ENCODE peak calls at places on chromosomes 2 and 18, in five cellular contexts. C, Z, B, V and A are unnamed samples.
A peak's percentile ranks its signal among the peaks of the same experiment; 100 is the strongest.

GRCh38 chr2:15584767-15585469 is 6.8 kb upstream of the DDX1 start:
- DNase-seq in C (peak; percentile 2), Z (no peak), B (no peak), V (peak; percentile 25), A (no peak)

GRCh38 chr2:192591617-192592016 is 396.9 kb upstream of the TMEFF2 start:
- DNase-seq in C (no peak), Z (no peak), B (no peak), V (no peak), A (no peak)

GRCh38 chr18:5195656-5196055 is 1.4 kb downstream of the AKAIN1 start:
- DNase-seq in C (no peak), Z (no peak), B (no peak), V (no peak), A (no peak)

GRCh38 chr2:64067326-64067725 is 48.1 kb upstream of the VPS54 start:
- DNase-seq in C (no peak), Z (no peak), B (no peak), V (no peak), A (no peak)

GRCh38 chr18:3595282-3596273 is 145.6 kb downstream of the TGIF1 start:
- DNase-seq in C (peak; percentile 99), Z (peak; percentile 67), B (peak; percentile 44), V (peak; percentile 97), A (peak; percentile 78)

GRCh38 chr2:126884861-126885481 is 13.7 kb upstream of the TEX51 start:
- DNase-seq in C (no peak), Z (no peak), B (no peak), V (no peak), A (no peak)

GRCh38 chr2:157760949-157761348 is 115.2 kb downstream of the ACVR1 start:
- DNase-seq in C (no peak), Z (no peak), B (no peak), V (no peak), A (no peak)

GRCh38 chr2:150327546-150328495 is 159.6 kb downstream of the RND3 start:
- DNase-seq in C (no peak), Z (no peak), B (no peak), V (no peak), A (no peak)

GRCh38 chr2:118097657-118098056 is 9.4 kb downstream of the INSIG2 start:
- DNase-seq in C (no peak), Z (no peak), B (no peak), V (peak; percentile 73), A (no peak)

GRCh38 chr2:200694071-200694470 is 108.3 kb downstream of the AOX1 start:
- DNase-seq in C (no peak), Z (peak; percentile 24), B (no peak), V (no peak), A (no peak)

GRCh38 chr2:126172785-126173184 is 483.2 kb upstream of the GYPC start:
- DNase-seq in C (no peak), Z (no peak), B (no peak), V (no peak), A (no peak)

DNA sequence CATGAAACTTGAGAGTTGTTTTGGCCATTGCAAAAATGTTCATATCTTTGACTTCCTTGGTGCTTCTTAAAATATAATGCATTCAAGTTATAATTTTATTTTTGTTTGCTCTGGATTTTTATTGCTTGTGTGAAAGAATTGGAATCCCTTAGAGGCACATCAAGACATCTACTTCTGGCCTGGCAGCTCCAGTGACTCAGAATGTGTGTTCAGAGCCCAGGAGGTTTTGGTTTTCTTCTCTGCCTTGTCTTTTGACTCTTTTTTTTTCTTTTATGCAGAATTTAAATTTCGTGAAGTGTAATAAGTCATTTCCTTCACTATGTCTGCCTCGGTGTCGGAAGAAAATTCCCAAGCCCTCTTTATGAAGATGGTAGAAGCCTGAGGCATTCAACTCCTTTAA is 180.2 kb downstream of the LTBP1 start:
- DNase-seq in C (peak; percentile 56), Z (no peak), B (no peak), V (no peak), A (no peak)
- H3K27ac ChIP-seq in C (no peak overlapping the region), Z (no peak overlapping the region), B (no peak overlapping the region), V (no peak overlapping the region), A (no peak overlapping the region)

DNA sequence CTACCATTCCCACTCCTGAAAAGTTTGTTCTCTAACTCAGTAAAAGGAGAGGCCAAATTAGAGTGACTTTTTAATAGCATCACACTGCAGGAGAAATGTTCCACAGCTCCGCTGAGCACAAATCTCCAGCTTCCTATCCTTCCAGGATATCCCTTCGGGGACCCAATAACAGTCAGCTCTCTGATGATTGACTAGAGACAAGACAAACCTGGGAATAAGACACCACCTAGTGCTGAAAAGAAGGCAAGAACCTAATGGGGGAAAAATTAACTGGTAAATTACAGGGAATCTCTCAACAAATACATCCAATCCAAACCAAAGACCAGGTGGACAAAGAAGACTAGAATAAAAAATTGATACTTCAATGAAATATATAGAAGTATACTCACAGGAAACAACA is 977.1 kb upstream of the SOX11 start:
- DNase-seq in C (no peak), Z (no peak), B (no peak), V (no peak), A (no peak)
- TF ChIP-seq CTCF in C (peak; percentile 20), Z (peak; percentile 32), B (no peak), V (no peak), A (no peak)

GRCh38 chr2:38376346-38376682 is 759 bp downstream of the ATL2 start:
- DNase-seq in C (peak; percentile 71), Z (peak; percentile 78), B (no peak), V (peak; percentile 71), A (peak; percentile 77)
- H3K27ac ChIP-seq in C (peak overlapping the region; percentile 93), Z (peak overlapping the region; percentile 100), B (peak overlapping the region; percentile 99), V (peak overlapping the region; percentile 89), A (peak overlapping the region; percentile 89)

GRCh38 chr2:21395366-21395765 is 271.6 kb downstream of the TDRD15 start:
- DNase-seq in C (no peak), Z (peak; percentile 32), B (peak; percentile 6), V (no peak), A (no peak)
- TF ChIP-seq CTCF in C (no peak), Z (peak; percentile 35), B (peak; percentile 21), V (no peak), A (no peak)

GRCh38 chr2:216064684-216065083 is 16.9 kb downstream of the PECR start:
- DNase-seq in C (no peak), Z (no peak), B (no peak), V (no peak), A (no peak)

GRCh38 chr2:216066255-216066654 is 15.4 kb downstream of the PECR start:
- DNase-seq in C (peak; percentile 87), Z (no peak), B (no peak), V (peak; percentile 33), A (no peak)

GRCh38 chr2:216059233-216059834 is 22.3 kb downstream of the PECR start:
- DNase-seq in C (no peak), Z (no peak), B (no peak), V (no peak), A (no peak)

GRCh38 chr2:216069028-216069427 is 12.6 kb downstream of the PECR start:
- DNase-seq in C (no peak), Z (no peak), B (no peak), V (no peak), A (no peak)

DNA sequence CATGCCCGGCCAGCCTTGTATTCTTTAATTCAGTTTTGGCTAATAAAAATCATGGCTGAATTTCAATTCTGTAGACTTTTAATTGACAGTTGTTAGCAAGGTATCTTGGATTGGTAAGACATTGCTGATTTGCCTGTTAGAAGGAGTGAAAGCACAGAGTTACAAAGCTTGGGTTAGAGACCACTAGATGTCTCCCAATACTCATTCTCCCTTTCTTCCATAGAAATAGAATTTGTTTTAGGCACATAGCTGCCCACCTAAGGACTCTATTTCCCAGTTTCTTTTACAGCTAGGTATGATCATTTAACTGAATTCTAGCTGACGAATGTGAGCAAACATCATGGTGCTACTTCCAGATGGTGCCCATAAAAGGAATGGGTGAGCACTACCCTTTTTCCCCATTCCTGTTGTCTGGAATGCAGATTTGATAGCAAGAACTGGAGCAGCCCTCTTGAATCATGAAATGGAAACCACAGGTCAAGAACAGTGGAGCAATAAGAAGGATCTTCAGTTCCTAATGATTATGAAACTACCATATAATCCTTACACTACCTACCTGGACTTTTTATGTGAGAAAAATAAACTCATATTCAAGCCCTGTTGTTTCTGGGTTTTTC is 17.5 kb downstream of the PECR start:
- DNase-seq in C (peak; percentile 76), Z (no peak), B (no peak), V (no peak), A (no peak)
- H3K27ac ChIP-seq in C (no peak overlapping the region), Z (no peak overlapping the region), B (no peak overlapping the region), V (no peak overlapping the region), A (no peak overlapping the region)

GRCh38 chr2:30408961-30409387 is 38.1 kb upstream of the LCLAT1 start:
- DNase-seq in C (peak; percentile 84), Z (no peak), B (no peak), V (peak; percentile 74), A (no peak)
- TF ChIP-seq CTCF in C (no peak), Z (no peak), B (no peak), V (peak; percentile 28), A (no peak)

DNA sequence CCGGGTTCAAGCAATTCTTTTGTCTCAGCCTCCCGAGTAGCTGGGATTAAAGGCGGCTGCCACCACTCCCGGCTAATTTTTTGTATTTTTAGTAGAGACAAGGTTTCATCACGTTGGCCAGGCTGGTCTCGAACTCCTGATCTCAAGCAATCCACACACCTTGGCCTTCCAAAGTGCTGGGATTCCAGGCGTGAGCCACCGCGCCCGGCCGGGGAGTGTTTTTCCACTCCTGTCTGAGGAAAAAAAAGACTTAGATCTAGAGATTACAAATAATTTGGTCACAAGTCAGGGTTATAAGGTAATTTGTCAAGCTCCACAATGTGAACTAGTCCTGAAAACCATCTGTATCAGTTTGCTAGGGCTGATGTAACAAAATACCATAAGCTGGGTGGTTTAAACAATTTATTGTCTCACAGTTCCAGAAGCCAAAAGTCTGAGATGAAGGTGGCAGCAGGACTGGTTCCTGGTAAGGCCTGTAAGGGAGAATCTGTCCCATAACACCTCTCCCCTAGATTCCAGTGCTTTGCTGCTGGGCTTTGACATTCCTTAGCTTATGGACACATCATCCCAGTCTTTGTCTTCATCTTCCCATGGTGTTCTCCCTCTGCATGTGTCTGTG is 40.7 kb upstream of the SP3 start:
- DNase-seq in C (peak; percentile 31), Z (no peak), B (no peak), V (no peak), A (no peak)
- H3K27ac ChIP-seq in C (no peak overlapping the region), Z (peak overlapping the region; percentile 73), B (no peak overlapping the region), V (no peak overlapping the region), A (peak overlapping the region; percentile 53)

DNA sequence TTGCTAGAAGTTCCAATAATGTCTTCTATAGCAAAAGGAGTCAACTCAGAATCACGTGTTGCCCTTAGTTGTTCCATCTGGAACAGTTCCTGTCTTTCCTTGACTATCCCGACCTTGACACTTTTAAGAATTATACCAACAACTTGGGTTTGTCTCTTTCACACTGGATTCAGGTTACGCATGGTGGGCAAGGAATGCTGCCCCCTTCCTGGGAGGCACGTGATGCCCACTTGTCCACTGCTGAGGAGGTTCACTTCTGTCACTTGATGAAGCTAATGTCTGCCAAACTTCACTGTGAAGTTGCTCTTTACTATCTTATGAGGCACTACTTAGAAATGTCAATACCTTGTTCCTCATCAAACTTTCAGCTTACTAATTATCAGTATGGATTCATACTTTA is 5.3 kb downstream of the COX5B start:
- DNase-seq in C (no peak), Z (no peak), B (no peak), V (no peak), A (no peak)
- TF ChIP-seq CTCF in C (no peak), Z (no peak), B (no peak), V (no peak), A (no peak)